ENCODE peak calls at places on chromosome 2, in nine cellular contexts. V is testis, P is heart right ventricle, X is RWPE2, Y is stomach, A is IMR-90, G is neural progenitor cell, K is SK-N-SH, R is mammary epithelial cell. U is an unnamed sample. For H3K4me1, the result is how much of the 10 kb centered on the place peaks cover.

GRCh38 chr2:50126845-50127244 is 905.1 kb downstream of the NRXN1 start:
- DNase-seq in V (no peak), P (no peak), X (no peak), Y (no peak), A (no peak), G (no peak), K (peak), R (no peak), U (no peak)

GRCh38 chr2:29448238-29448637 is 333.0 kb downstream of the CLIP4 start:
- DNase-seq in V (no peak), P (no peak), X (no peak), Y (no peak), A (no peak), G (no peak), K (no peak), R (no peak), U (no peak)

GRCh38 chr2:6524678-6525367 is 340.9 kb downstream of the CMPK2 start:
- DNase-seq in V (no peak), P (no peak), X (no peak), Y (no peak), A (peak), G (no peak), K (peak), R (no peak), U (no peak)

GRCh38 chr2:215664847-215665525 is 229.1 kb upstream of the FN1 start:
- DNase-seq in V (no peak), P (no peak), X (no peak), Y (no peak), A (peak), G (no peak), K (no peak), R (peak), U (no peak)

GRCh38 chr2:8316356-8316755 is 365.5 kb upstream of the ID2 start:
- DNase-seq in V (no peak), P (no peak), X (no peak), Y (no peak), A (no peak), G (no peak), K (no peak), R (no peak), U (no peak)

GRCh38 chr2:71812736-71813135 is 334.9 kb downstream of the CYP26B1 start:
- DNase-seq in V (peak), P (no peak), X (no peak), Y (no peak), A (no peak), G (no peak), K (no peak), R (no peak), U (no peak)

GRCh38 chr2:236177604-236177966 is 9.4 kb upstream of the GBX2 start:
- DNase-seq in V (peak), P (peak), X (no peak), Y (no peak), A (peak), G (peak), K (peak), R (no peak), U (peak)

GRCh38 chr2:96102596-96103387 is 13.6 kb downstream of the ADRA2B start:
- DNase-seq in V (peak), P (no peak), X (peak), Y (peak), A (no peak), G (no peak), K (peak), R (no peak), U (no peak)

GRCh38 chr2:183063083-183063482 is 15.5 kb upstream of the DUSP19 start:
- DNase-seq in V (no peak), P (no peak), X (no peak), Y (no peak), A (peak), G (no peak), K (no peak), R (peak), U (no peak)

GRCh38 chr2:215332876-215333600 is 21.2 kb downstream of the ATIC start:
- DNase-seq in V (no peak), P (no peak), X (no peak), Y (no peak), A (no peak), G (no peak), K (no peak), R (no peak), U (no peak)

GRCh38 chr2:27903018-27903417 is 12.5 kb downstream of the BABAM2 start:
- DNase-seq in V (no peak), P (no peak), X (no peak), Y (no peak), A (no peak), G (no peak), K (no peak), R (no peak), U (no peak)

GRCh38 chr2:118842687-118843491 is 4.6 kb downstream of the EN1 start:
- DNase-seq in V (no peak), P (no peak), X (no peak), Y (no peak), A (no peak), G (peak), K (peak), R (no peak), U (no peak)

GRCh38 chr2:223366566-223366965 is 235.6 kb downstream of the SCG2 start:
- DNase-seq in V (no peak), P (no peak), X (no peak), Y (no peak), A (no peak), G (no peak), K (no peak), R (no peak), U (no peak)

GRCh38 chr2:2101924-2102323 is 229.2 kb downstream of the MYT1L start:
- DNase-seq in V (no peak), P (no peak), X (no peak), Y (no peak), A (no peak), G (peak), K (peak), R (no peak), U (no peak)
- TF ChIP-seq CTCF in V (no peak), P (no peak), X (peak), Y (no peak), A (no peak), G (peak), K (peak), R (no peak), U (no peak)

DNA sequence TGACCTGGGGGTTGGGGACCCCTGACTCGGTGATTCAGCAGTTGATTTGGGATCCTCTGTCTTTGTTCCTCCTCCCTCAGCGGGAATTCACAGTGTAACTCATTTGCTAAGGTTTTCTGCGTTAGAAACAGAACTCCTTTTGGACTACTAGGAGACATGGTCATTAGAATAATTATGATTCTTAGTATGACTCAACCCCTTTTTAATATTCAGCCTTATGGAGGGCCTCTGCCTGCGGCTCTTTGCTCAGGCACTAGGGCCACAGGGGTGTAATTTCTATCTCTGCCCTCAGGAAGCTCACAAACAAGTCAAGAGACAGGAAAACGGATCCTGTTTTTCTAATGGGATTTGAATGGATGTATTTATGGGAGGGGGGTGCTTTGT is 117.4 kb downstream of the SPTBN1 start:
- DNase-seq in V (no peak), P (no peak), X (no peak), Y (no peak), A (no peak), G (no peak), K (no peak), R (no peak), U (no peak)
- H3K27ac ChIP-seq in V (peak), P (peak), X (peak), Y (peak), A (peak), G (no peak), K (peak), R (peak), U (peak)

GRCh38 chr2:120864981-120865380 is 129.3 kb downstream of the GLI2 start:
- DNase-seq in V (no peak), P (no peak), X (peak), Y (no peak), A (peak), G (no peak), K (no peak), R (no peak), U (no peak)
- H3K4me1 ChIP-seq in V (under half), P (under half), X (under half), Y (under half), A (half or more), G (under half), K (under half), R (under half), U (under half)

GRCh38 chr2:154195644-154196221 is 324.0 kb downstream of the GALNT13 start:
- DNase-seq in V (no peak), P (no peak), X (no peak), Y (no peak), A (no peak), G (no peak), K (no peak), R (peak), U (no peak)
- TF ChIP-seq CTCF in V (no peak), P (no peak), X (no peak), Y (no peak), A (no peak), G (peak), K (no peak), R (no peak), U (no peak)

GRCh38 chr2:197308635-197309368 is 1.8 kb downstream of the ANKRD44 start:
- DNase-seq in V (no peak), P (no peak), X (no peak), Y (no peak), A (no peak), G (no peak), K (no peak), R (no peak), U (no peak)

GRCh38 chr2:197306691-197307030 is 3.9 kb downstream of the ANKRD44 start:
- DNase-seq in V (no peak), P (peak), X (no peak), Y (peak), A (no peak), G (no peak), K (no peak), R (peak), U (peak)

GRCh38 chr2:197306024-197306690 is 4.4 kb downstream of the ANKRD44 start:
- DNase-seq in V (no peak), P (no peak), X (no peak), Y (no peak), A (no peak), G (no peak), K (no peak), R (no peak), U (no peak)

GRCh38 chr2:197307933-197308521 is 2.6 kb downstream of the ANKRD44 start:
- DNase-seq in V (no peak), P (no peak), X (no peak), Y (no peak), A (no peak), G (no peak), K (no peak), R (no peak), U (no peak)

DNA sequence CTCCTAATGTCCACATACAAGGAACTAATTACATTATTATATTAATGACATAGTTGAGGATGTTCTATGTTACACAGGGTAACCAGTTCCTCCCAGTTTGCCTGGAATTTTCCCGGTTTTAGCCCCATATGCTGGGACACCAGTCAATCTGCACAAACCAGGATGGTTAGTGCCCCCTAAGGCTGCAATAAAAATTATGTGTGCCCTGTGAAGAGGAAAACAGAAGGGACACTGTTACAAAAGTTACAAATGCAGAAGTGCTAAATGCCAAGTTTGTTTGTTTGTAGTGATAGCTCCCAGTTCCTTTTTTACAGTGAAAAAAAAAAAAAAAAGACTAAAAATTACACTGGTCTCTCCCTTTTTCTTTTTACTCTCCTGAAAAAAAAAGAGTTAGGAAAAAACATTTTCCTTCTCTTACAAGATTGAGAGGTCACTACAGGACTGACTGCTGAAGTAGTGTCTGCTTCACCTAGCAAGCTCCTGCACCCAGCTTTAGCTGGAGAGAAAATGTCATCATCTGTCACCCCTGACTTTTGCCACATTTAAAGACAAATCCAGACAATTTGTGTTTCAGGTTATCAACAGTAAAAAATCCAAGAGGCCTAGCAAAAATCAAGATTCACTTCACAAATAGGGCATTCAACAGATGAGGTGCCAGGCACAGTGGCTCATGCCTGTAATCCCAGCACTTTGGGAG is 3.2 kb downstream of the ANKRD44 start:
- DNase-seq in V (no peak), P (no peak), X (no peak), Y (no peak), A (no peak), G (no peak), K (peak), R (no peak), U (no peak)
- H3K27ac ChIP-seq in V (no peak), P (no peak), X (no peak), Y (peak), A (no peak), G (no peak), K (no peak), R (no peak), U (no peak)